ENCODE peak calls at places on chromosomes 1 and 21, in six cellular contexts. W is psoas muscle, H is hepatocyte, P is brain microvascular endothelial cell, L is esophagus squamous epithelium, B is mammary epithelial cell. X is an unnamed sample.

GRCh38 chr1:147840909-147841308 is 61.7 kb upstream of the GJA8 start:
- DNase-seq in W (no peak), H (peak), P (peak), L (no peak), B (no peak), X (no peak)

GRCh38 chr1:111602974-111603373 is 16.6 kb upstream of the RAP1A start:
- DNase-seq in W (no peak), H (no peak), P (no peak), L (no peak), B (no peak), X (no peak)

GRCh38 chr1:24951337-24951736 is 21.3 kb upstream of the RUNX3 start:
- DNase-seq in W (no peak), H (no peak), P (no peak), L (no peak), B (no peak), X (no peak)

GRCh38 chr1:233675893-233676292 is 62.0 kb downstream of the KCNK1 start:
- DNase-seq in W (no peak), H (no peak), P (no peak), L (no peak), B (no peak), X (no peak)

GRCh38 chr1:217506878-217507277 is 124.0 kb downstream of the GPATCH2 start:
- DNase-seq in W (no peak), H (no peak), P (peak), L (no peak), B (peak), X (peak)

GRCh38 chr1:2019571-2020309 is 595 bp downstream of the GABRD start:
- DNase-seq in W (no peak), H (peak), P (no peak), L (no peak), B (no peak), X (no peak)

GRCh38 chr21:41622831-41623548 is 115.0 kb upstream of the TMPRSS2 start:
- DNase-seq in W (no peak), H (no peak), P (no peak), L (no peak), B (no peak), X (no peak)

GRCh38 chr1:15676010-15676409 is 8.1 kb upstream of the PLEKHM2 start:
- DNase-seq in W (no peak), H (no peak), P (no peak), L (no peak), B (no peak), X (no peak)

GRCh38 chr1:69913967-69914366 is 291.4 kb downstream of the LRRC40 start:
- DNase-seq in W (no peak), H (peak), P (peak), L (no peak), B (no peak), X (no peak)

GRCh38 chr1:36207339-36207738 is 16.9 kb upstream of the THRAP3 start:
- DNase-seq in W (peak), H (no peak), P (peak), L (no peak), B (no peak), X (no peak)

GRCh38 chr1:233368106-233368783 is 40.7 kb downstream of the MAP3K21 start:
- DNase-seq in W (no peak), H (no peak), P (no peak), L (no peak), B (no peak), X (no peak)

GRCh38 chr1:56867491-56867890 is 12.9 kb downstream of the C8A start:
- DNase-seq in W (no peak), H (no peak), P (no peak), L (no peak), B (no peak), X (no peak)

GRCh38 chr1:183894290-183894565 is 89.3 kb downstream of the RGL1 start:
- DNase-seq in W (no peak), H (no peak), P (no peak), L (no peak), B (no peak), X (no peak)

GRCh38 chr1:175297291-175297690 is 104.7 kb upstream of the KIAA0040 start:
- DNase-seq in W (no peak), H (no peak), P (no peak), L (no peak), B (no peak), X (no peak)

GRCh38 chr1:173714759-173715537 is at the start of gene KLHL20:
- DNase-seq in W (peak), H (peak), P (peak), L (peak), B (peak), X (peak)

GRCh38 chr1:190353538-190354101 is 124.0 kb downstream of the BRINP3 start:
- DNase-seq in W (no peak), H (no peak), P (no peak), L (no peak), B (peak), X (no peak)

GRCh38 chr1:173507205-173507846 is 30.2 kb downstream of the PRDX6 start:
- DNase-seq in W (no peak), H (peak), P (peak), L (no peak), B (peak), X (peak)

GRCh38 chr1:172460901-172461315 is 17.0 kb upstream of the PIGC start:
- DNase-seq in W (no peak), H (no peak), P (no peak), L (no peak), B (no peak), X (no peak)

GRCh38 chr1:198734323-198735008 is 95.6 kb downstream of the PTPRC start:
- DNase-seq in W (no peak), H (no peak), P (no peak), L (no peak), B (no peak), X (no peak)

GRCh38 chr1:230171337-230172015 is 104.4 kb downstream of the GALNT2 start:
- DNase-seq in W (no peak), H (no peak), P (peak), L (no peak), B (no peak), X (no peak)

GRCh38 chr1:230170610-230171009 is 103.6 kb downstream of the GALNT2 start:
- DNase-seq in W (no peak), H (no peak), P (no peak), L (no peak), B (no peak), X (no peak)

GRCh38 chr1:230173176-230173575 is 106.1 kb downstream of the GALNT2 start:
- DNase-seq in W (no peak), H (no peak), P (no peak), L (no peak), B (no peak), X (no peak)

GRCh38 chr1:230170153-230170547 is 103.1 kb downstream of the GALNT2 start:
- DNase-seq in W (no peak), H (no peak), P (no peak), L (no peak), B (no peak), X (no peak)

GRCh38 chr1:230172016-230172356 is 104.9 kb downstream of the GALNT2 start:
- DNase-seq in W (no peak), H (no peak), P (no peak), L (no peak), B (no peak), X (no peak)
- H3K27ac ChIP-seq in W (peak), H (no peak), P (peak), L (no peak), B (no peak), X (no peak)

DNA sequence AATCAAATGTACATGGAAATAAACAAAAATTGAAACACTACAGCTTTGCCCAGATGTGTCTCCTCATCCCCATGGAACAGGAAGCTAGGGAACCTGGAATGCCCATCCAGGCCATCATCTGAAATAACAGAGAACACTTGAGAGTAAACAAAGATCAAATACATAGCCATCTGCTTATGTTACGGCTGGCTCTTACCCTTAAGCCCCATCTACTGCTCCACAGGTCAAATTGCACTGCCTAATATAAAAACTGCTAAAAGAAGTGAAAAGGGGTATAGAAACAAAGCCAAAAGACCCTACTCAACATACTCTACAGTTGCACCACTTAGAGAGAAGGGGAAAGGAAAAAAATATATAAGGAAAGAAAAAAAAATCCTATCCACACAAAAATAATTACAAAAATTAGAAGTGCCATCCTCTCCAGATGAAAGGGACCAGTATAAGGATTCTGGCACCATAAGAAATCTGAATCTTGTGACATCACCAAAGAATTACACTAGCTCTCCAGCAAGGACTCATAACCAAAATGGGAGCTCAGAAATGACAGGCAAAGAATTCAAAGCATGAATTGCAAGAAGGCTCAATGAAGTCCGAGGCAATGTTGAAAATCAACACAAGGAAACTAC is 26.9 kb downstream of the OR6Y1 start:
- DNase-seq in W (no peak), H (no peak), P (no peak), L (no peak), B (peak), X (peak)
- TF ChIP-seq CTCF in W (peak), H (no peak), P (no peak), L (no peak), B (no peak), X (peak)

DNA sequence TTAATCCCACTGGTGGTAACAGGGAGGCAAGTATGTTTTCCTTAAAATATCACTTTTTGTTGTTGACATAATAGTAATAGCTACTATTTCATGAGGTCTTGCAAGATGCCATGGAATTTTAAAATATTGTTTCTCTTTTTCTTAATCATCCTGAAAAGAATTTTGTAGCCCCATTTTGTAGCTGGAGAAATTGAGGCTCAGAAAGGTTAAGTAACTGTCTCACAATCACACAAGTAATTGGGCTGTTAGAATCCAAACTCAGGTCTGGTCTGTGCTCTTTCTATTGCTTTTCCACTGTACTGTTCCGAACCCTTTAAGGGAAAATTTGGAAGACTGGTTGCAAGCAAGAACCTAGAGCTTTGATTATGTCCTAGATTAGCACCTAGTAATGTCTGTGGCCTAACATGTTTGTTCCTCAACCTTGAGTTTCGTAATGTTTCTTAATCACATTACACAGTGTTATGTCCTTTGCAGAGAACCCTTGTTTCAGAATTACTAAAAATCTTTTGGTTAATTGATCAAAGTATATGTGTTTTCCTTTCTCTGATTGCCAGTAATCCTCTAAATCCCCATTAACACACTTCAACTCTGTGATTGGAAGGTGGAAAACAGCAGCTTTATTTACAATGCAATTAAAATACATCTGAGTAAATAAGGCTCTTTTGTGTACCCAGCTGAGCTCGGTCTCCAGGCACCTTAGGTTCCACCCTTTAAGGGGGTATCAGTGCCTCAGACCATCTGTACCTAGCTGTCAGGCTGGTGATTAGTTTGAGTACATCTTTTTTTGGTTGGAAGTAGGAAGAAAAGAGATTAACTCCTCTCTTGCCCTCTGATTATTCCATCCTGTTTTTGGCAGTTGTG is 10.4 kb downstream of the LRRC42 start:
- DNase-seq in W (no peak), H (no peak), P (no peak), L (no peak), B (peak), X (peak)
- H3K27ac ChIP-seq in W (no peak), H (peak), P (no peak), L (peak), B (peak), X (peak)

GRCh38 chr21:14901482-14901958 is 163.3 kb downstream of the NRIP1 start:
- DNase-seq in W (no peak), H (no peak), P (peak), L (no peak), B (peak), X (peak)

GRCh38 chr21:14890141-14890540 is 174.7 kb downstream of the NRIP1 start:
- DNase-seq in W (no peak), H (no peak), P (no peak), L (no peak), B (no peak), X (no peak)

GRCh38 chr21:14900611-14901010 is 164.2 kb downstream of the NRIP1 start:
- DNase-seq in W (no peak), H (no peak), P (peak), L (no peak), B (peak), X (peak)

GRCh38 chr21:14900058-14900457 is 164.7 kb downstream of the NRIP1 start:
- DNase-seq in W (no peak), H (no peak), P (peak), L (no peak), B (peak), X (peak)

GRCh38 chr21:14895792-14896191 is 169.0 kb downstream of the NRIP1 start:
- DNase-seq in W (no peak), H (no peak), P (no peak), L (no peak), B (no peak), X (no peak)
- TF ChIP-seq CTCF in W (no peak), H (no peak), P (no peak), L (no peak), B (no peak), X (no peak)

GRCh38 chr1:3352084-3352951 is 102.1 kb upstream of the ARHGEF16 start:
- DNase-seq in W (peak), H (peak), P (peak), L (no peak), B (no peak), X (no peak)

GRCh38 chr1:3349968-3350299 is 104.5 kb upstream of the ARHGEF16 start:
- DNase-seq in W (no peak), H (no peak), P (no peak), L (no peak), B (no peak), X (no peak)

GRCh38 chr1:3349161-3349967 is 105.1 kb upstream of the ARHGEF16 start:
- DNase-seq in W (no peak), H (peak), P (no peak), L (no peak), B (no peak), X (no peak)

GRCh38 chr1:3351300-3352083 is 103.0 kb upstream of the ARHGEF16 start:
- DNase-seq in W (no peak), H (no peak), P (no peak), L (no peak), B (no peak), X (no peak)

DNA sequence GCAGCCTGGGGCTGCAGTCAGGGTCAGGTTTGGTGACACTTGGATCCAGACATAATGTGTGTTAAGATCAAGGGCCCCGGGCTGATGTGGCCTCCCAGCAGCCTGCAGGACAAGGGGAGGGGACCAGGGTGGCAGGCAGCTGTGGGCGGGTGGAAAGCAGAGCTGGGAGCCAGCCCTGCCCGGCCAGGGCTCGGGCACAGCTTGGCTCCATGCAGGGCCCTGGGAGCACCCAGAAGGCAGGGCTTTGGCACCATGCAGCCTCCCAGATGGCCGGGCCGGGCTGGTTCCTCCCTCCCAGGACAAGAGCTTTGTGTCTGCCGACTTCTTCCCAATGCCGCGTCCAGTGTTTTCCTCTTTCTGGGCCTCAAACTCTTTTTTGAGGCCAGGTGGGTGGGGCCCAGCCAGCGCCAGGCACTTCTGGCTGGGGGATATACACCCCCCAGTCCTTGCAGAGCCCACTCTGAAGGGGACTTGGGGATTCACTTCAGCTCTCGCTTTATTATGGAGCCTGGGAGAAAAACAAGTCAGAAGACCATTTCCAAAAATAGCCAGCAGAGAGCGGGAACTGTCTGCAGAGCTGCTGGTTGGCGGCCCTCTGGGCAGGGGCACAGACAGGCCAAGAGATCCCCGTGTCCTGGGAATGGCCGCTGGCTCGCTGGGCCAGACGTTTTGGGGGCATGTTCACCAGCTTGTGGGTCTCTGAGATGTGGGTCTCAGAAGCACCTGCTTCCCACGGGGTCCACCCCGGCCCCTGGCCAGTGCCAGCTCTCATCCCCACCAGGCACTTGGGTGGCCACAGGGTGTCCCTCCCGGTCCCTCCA is 103.8 kb upstream of the ARHGEF16 start:
- DNase-seq in W (peak), H (no peak), P (no peak), L (no peak), B (no peak), X (no peak)
- H3K27ac ChIP-seq in W (peak), H (no peak), P (no peak), L (peak), B (no peak), X (no peak)

X was measured in foreskin keratinocyte.